ENCODE peak calls at places on chromosome 17, in six cellular contexts. One of them, this sample, is unnamed.

GRCh38 chr17:8326591-8327583 is 12.8 kb upstream of the ODF4 start:
- DNase-seq in left ventricle myocardium inferior: peak; percentile 48
- DNase-seq in HS-27A: no peak
- DNase-seq in posterior vena cava: no peak
- DNase-seq in adrenal gland: peak; percentile 43
- DNase-seq in NB4: peak; percentile 73
- DNase-seq in this sample: no peak

GRCh38 chr17:62657664-62658063 is 30.2 kb downstream of the MRC2 start:
- DNase-seq in adrenal gland: no peak
- DNase-seq in left ventricle myocardium inferior: no peak
- DNase-seq in posterior vena cava: peak; percentile 68
- DNase-seq in HS-27A: no peak
- DNase-seq in NB4: no peak
- DNase-seq in this sample: no peak

GRCh38 chr17:81394831-81395599 is at the start of gene BAHCC1:
- DNase-seq in posterior vena cava: peak; percentile 100
- DNase-seq in adrenal gland: peak; percentile 100
- DNase-seq in HS-27A: peak; percentile 94
- DNase-seq in left ventricle myocardium inferior: peak; percentile 100
- DNase-seq in NB4: peak; percentile 100
- DNase-seq in this sample: peak; percentile 99

GRCh38 chr17:81018044-81018802 is 16.7 kb upstream of the BAIAP2 start:
- DNase-seq in left ventricle myocardium inferior: no peak
- DNase-seq in HS-27A: no peak
- DNase-seq in adrenal gland: no peak
- DNase-seq in posterior vena cava: no peak
- DNase-seq in NB4: peak; percentile 75
- DNase-seq in this sample: no peak

GRCh38 chr17:15952048-15952532 is 7.2 kb downstream of the ADORA2B start:
- DNase-seq in HS-27A: no peak
- DNase-seq in left ventricle myocardium inferior: no peak
- DNase-seq in adrenal gland: no peak
- DNase-seq in NB4: no peak
- DNase-seq in posterior vena cava: peak; percentile 9
- DNase-seq in this sample: no peak

GRCh38 chr17:8479431-8479947 is 43.8 kb downstream of the NDEL1 start:
- DNase-seq in posterior vena cava: no peak
- DNase-seq in HS-27A: no peak
- DNase-seq in left ventricle myocardium inferior: peak; percentile 58
- DNase-seq in adrenal gland: peak; percentile 70
- DNase-seq in NB4: no peak
- DNase-seq in this sample: no peak

GRCh38 chr17:21376835-21377690 is 906 bp downstream of the KCNJ12 start:
- DNase-seq in HS-27A: no peak
- DNase-seq in left ventricle myocardium inferior: no peak
- DNase-seq in posterior vena cava: no peak
- DNase-seq in adrenal gland: no peak
- DNase-seq in NB4: peak; percentile 44
- DNase-seq in this sample: peak; percentile 55

GRCh38 chr17:57243171-57243622 is 13.1 kb upstream of the MSI2 start:
- DNase-seq in left ventricle myocardium inferior: peak; percentile 45
- DNase-seq in HS-27A: peak; percentile 20
- DNase-seq in adrenal gland: peak; percentile 56
- DNase-seq in NB4: peak; percentile 79
- DNase-seq in posterior vena cava: peak; percentile 90
- DNase-seq in this sample: peak; percentile 77

GRCh38 chr17:63967953-63968352 is 4.8 kb downstream of the SCN4A start:
- DNase-seq in left ventricle myocardium inferior: no peak
- DNase-seq in adrenal gland: no peak
- DNase-seq in NB4: no peak
- DNase-seq in HS-27A: no peak
- DNase-seq in posterior vena cava: no peak
- DNase-seq in this sample: no peak

GRCh38 chr17:4914009-4914408 is 11.1 kb upstream of the CHRNE start:
- DNase-seq in posterior vena cava: no peak
- DNase-seq in NB4: no peak
- DNase-seq in left ventricle myocardium inferior: no peak
- DNase-seq in adrenal gland: no peak
- DNase-seq in HS-27A: no peak
- DNase-seq in this sample: no peak

GRCh38 chr17:78114831-78115723 is 13.5 kb downstream of the TMC6 start:
- DNase-seq in posterior vena cava: no peak
- DNase-seq in NB4: no peak
- DNase-seq in adrenal gland: no peak
- DNase-seq in HS-27A: no peak
- DNase-seq in left ventricle myocardium inferior: peak; percentile 64
- DNase-seq in this sample: no peak

This sample was measured in A549.